ENCODE peak calls at places on chromosome 21, in four cellular contexts. One of them, this sample, is unnamed.

GRCh38 chr21:45255381-45256020 is 32.2 kb downstream of the POFUT2 start:
- DNase-seq in GM23338: no peak
- DNase-seq in fibroblast of lung: no peak
- DNase-seq in H9: peak
- DNase-seq in this sample: no peak

GRCh38 chr21:38819719-38820147 is 14.0 kb downstream of the ETS2 start:
- DNase-seq in GM23338: no peak
- DNase-seq in fibroblast of lung: peak
- DNase-seq in H9: no peak
- DNase-seq in this sample: no peak

GRCh38 chr21:34995979-34996303 is 53.2 kb downstream of the RUNX1 start:
- DNase-seq in GM23338: no peak
- DNase-seq in fibroblast of lung: no peak
- DNase-seq in H9: no peak
- DNase-seq in this sample: no peak

GRCh38 chr21:38247738-38248509 is 8.9 kb upstream of the KCNJ15 start:
- DNase-seq in GM23338: no peak
- DNase-seq in fibroblast of lung: no peak
- DNase-seq in H9: no peak
- DNase-seq in this sample: no peak

GRCh38 chr21:45557611-45558043 is 15.4 kb upstream of the SLC19A1 start:
- DNase-seq in GM23338: no peak
- DNase-seq in fibroblast of lung: no peak
- DNase-seq in H9: no peak
- DNase-seq in this sample: no peak

GRCh38 chr21:31479222-31479621 is 135.2 kb upstream of the TIAM1 start:
- DNase-seq in GM23338: no peak
- DNase-seq in fibroblast of lung: no peak
- DNase-seq in H9: no peak
- DNase-seq in this sample: no peak

GRCh38 chr21:46216132-46216747 is 12.3 kb downstream of the LSS start:
- DNase-seq in GM23338: no peak
- DNase-seq in fibroblast of lung: no peak
- DNase-seq in H9: no peak
- DNase-seq in this sample: no peak

GRCh38 chr21:38751379-38752050 is 54.2 kb upstream of the ETS2 start:
- DNase-seq in GM23338: no peak
- DNase-seq in fibroblast of lung: peak
- DNase-seq in H9: no peak
- DNase-seq in this sample: no peak

GRCh38 chr21:42550817-42551216 is 37.2 kb downstream of the SLC37A1 start:
- DNase-seq in GM23338: peak
- DNase-seq in fibroblast of lung: no peak
- DNase-seq in H9: no peak
- DNase-seq in this sample: no peak

GRCh38 chr21:24852610-24853195 is 754.6 kb downstream of the MRPL39 start:
- DNase-seq in GM23338: no peak
- DNase-seq in fibroblast of lung: no peak
- DNase-seq in H9: no peak
- DNase-seq in this sample: no peak

GRCh38 chr21:34826818-34827217 is 158.0 kb downstream of the CLIC6 start:
- DNase-seq in GM23338: no peak
- DNase-seq in fibroblast of lung: no peak
- DNase-seq in H9: no peak
- DNase-seq in this sample: no peak

GRCh38 chr21:37551406-37552355 is 185.1 kb downstream of the DYRK1A start:
- DNase-seq in GM23338: no peak
- DNase-seq in fibroblast of lung: peak
- DNase-seq in H9: no peak
- DNase-seq in this sample: no peak

GRCh38 chr21:35423694-35424093 is 374.6 kb upstream of the RUNX1 start:
- DNase-seq in GM23338: no peak
- DNase-seq in fibroblast of lung: peak
- DNase-seq in H9: no peak
- DNase-seq in this sample: no peak

GRCh38 chr21:32812035-32812434 is 40.5 kb upstream of the PAXBP1 start:
- DNase-seq in GM23338: no peak
- DNase-seq in fibroblast of lung: no peak
- DNase-seq in H9: no peak
- DNase-seq in this sample: no peak

GRCh38 chr21:32494946-32495703 is 82.6 kb downstream of the EVA1C start:
- DNase-seq in GM23338: peak
- DNase-seq in fibroblast of lung: peak
- DNase-seq in H9: no peak
- DNase-seq in this sample: no peak

GRCh38 chr21:45102391-45102932 is 28.1 kb downstream of the ADARB1 start:
- DNase-seq in GM23338: peak
- DNase-seq in fibroblast of lung: peak
- DNase-seq in H9: no peak
- DNase-seq in this sample: no peak

GRCh38 chr21:31416465-31416864 is 72.4 kb upstream of the TIAM1 start:
- DNase-seq in GM23338: no peak
- DNase-seq in fibroblast of lung: peak
- DNase-seq in H9: no peak
- DNase-seq in this sample: no peak

GRCh38 chr21:38768385-38769071 is 37.2 kb upstream of the ETS2 start:
- DNase-seq in GM23338: no peak
- DNase-seq in fibroblast of lung: peak
- DNase-seq in H9: no peak
- DNase-seq in this sample: no peak

GRCh38 chr21:33622253-33622652 is 19.3 kb downstream of the CRYZL1 start:
- DNase-seq in GM23338: peak
- DNase-seq in fibroblast of lung: no peak
- DNase-seq in H9: no peak
- DNase-seq in this sample: no peak

GRCh38 chr21:18917602-18918001 is 514.0 kb upstream of the TMPRSS15 start:
- DNase-seq in GM23338: no peak
- DNase-seq in fibroblast of lung: no peak
- DNase-seq in H9: no peak
- DNase-seq in this sample: no peak

GRCh38 chr21:28867401-28867800 is 125.3 kb downstream of the LTN1 start:
- DNase-seq in GM23338: no peak
- DNase-seq in fibroblast of lung: peak
- DNase-seq in H9: no peak
- DNase-seq in this sample: no peak

GRCh38 chr21:46060596-46061061 is 37.3 kb upstream of the COL6A2 start:
- DNase-seq in GM23338: no peak
- DNase-seq in fibroblast of lung: peak
- DNase-seq in H9: no peak
- DNase-seq in this sample: no peak

GRCh38 chr21:36689324-36689723 is 9.6 kb upstream of the SIM2 start:
- DNase-seq in GM23338: no peak
- DNase-seq in fibroblast of lung: no peak
- DNase-seq in H9: no peak
- DNase-seq in this sample: no peak

GRCh38 chr21:38989745-38990423 is 184.2 kb downstream of the ETS2 start:
- DNase-seq in GM23338: no peak
- DNase-seq in fibroblast of lung: peak
- DNase-seq in H9: no peak
- DNase-seq in this sample: peak

GRCh38 chr21:14273736-14274538 is 58.0 kb downstream of the RBM11 start:
- DNase-seq in GM23338: peak
- DNase-seq in fibroblast of lung: no peak
- DNase-seq in H9: peak
- DNase-seq in this sample: no peak

GRCh38 chr21:35924714-35925301 is 135.5 kb downstream of the SETD4 start:
- DNase-seq in GM23338: no peak
- DNase-seq in fibroblast of lung: peak
- DNase-seq in H9: no peak
- DNase-seq in this sample: no peak

GRCh38 chr21:24424786-24425185 is 1182.5 kb downstream of the MRPL39 start:
- DNase-seq in GM23338: no peak
- DNase-seq in fibroblast of lung: no peak
- DNase-seq in H9: no peak
- DNase-seq in this sample: no peak

GRCh38 chr21:42761776-42762335 is 108.4 kb downstream of the PDE9A start:
- DNase-seq in GM23338: no peak
- DNase-seq in fibroblast of lung: no peak
- DNase-seq in H9: no peak
- DNase-seq in this sample: no peak

GRCh38 chr21:16870116-16870515 is 642.7 kb upstream of the CXADR start:
- DNase-seq in GM23338: no peak
- DNase-seq in fibroblast of lung: peak
- DNase-seq in H9: no peak
- DNase-seq in this sample: no peak
- H2AFZ ChIP-seq in GM23338: peak
- H2AFZ ChIP-seq in fibroblast of lung: no peak
- H2AFZ ChIP-seq in H9: no peak
- H2AFZ ChIP-seq in this sample: no peak

GRCh38 chr21:41481191-41481590 is 26.8 kb downstream of the TMPRSS2 start:
- DNase-seq in GM23338: no peak
- DNase-seq in fibroblast of lung: peak
- DNase-seq in H9: no peak
- DNase-seq in this sample: no peak
- H2AFZ ChIP-seq in GM23338: no peak
- H2AFZ ChIP-seq in fibroblast of lung: no peak
- H2AFZ ChIP-seq in H9: no peak
- H2AFZ ChIP-seq in this sample: no peak

GRCh38 chr21:41199588-41199987 is 31.6 kb downstream of the BACE2 start:
- DNase-seq in GM23338: no peak
- DNase-seq in fibroblast of lung: no peak
- DNase-seq in H9: no peak
- DNase-seq in this sample: no peak

GRCh38 chr21:41196990-41197389 is 29.0 kb downstream of the BACE2 start:
- DNase-seq in GM23338: no peak
- DNase-seq in fibroblast of lung: peak
- DNase-seq in H9: no peak
- DNase-seq in this sample: no peak

GRCh38 chr21:41197582-41197981 is 29.6 kb downstream of the BACE2 start:
- DNase-seq in GM23338: no peak
- DNase-seq in fibroblast of lung: no peak
- DNase-seq in H9: no peak
- DNase-seq in this sample: no peak

GRCh38 chr21:41199123-41199522 is 31.2 kb downstream of the BACE2 start:
- DNase-seq in GM23338: no peak
- DNase-seq in fibroblast of lung: no peak
- DNase-seq in H9: no peak
- DNase-seq in this sample: no peak

GRCh38 chr21:41195311-41195710 is 27.4 kb downstream of the BACE2 start:
- DNase-seq in GM23338: no peak
- DNase-seq in fibroblast of lung: no peak
- DNase-seq in H9: no peak
- DNase-seq in this sample: no peak
- H2AFZ ChIP-seq in GM23338: no peak
- H2AFZ ChIP-seq in fibroblast of lung: no peak
- H2AFZ ChIP-seq in H9: no peak
- H2AFZ ChIP-seq in this sample: no peak

GRCh38 chr21:27817902-27818623 is 851.2 kb upstream of the ADAMTS5 start:
- DNase-seq in GM23338: no peak
- DNase-seq in fibroblast of lung: no peak
- DNase-seq in H9: no peak
- DNase-seq in this sample: no peak

GRCh38 chr21:27814226-27814625 is 847.3 kb upstream of the ADAMTS5 start:
- DNase-seq in GM23338: no peak
- DNase-seq in fibroblast of lung: no peak
- DNase-seq in H9: no peak
- DNase-seq in this sample: no peak

GRCh38 chr21:27819299-27819698 is 852.4 kb upstream of the ADAMTS5 start:
- DNase-seq in GM23338: no peak
- DNase-seq in fibroblast of lung: no peak
- DNase-seq in H9: no peak
- DNase-seq in this sample: no peak

GRCh38 chr21:27818847-27819246 is 852.0 kb upstream of the ADAMTS5 start:
- DNase-seq in GM23338: no peak
- DNase-seq in fibroblast of lung: peak
- DNase-seq in H9: no peak
- DNase-seq in this sample: no peak

GRCh38 chr21:27817061-27817460 is 850.2 kb upstream of the ADAMTS5 start:
- DNase-seq in GM23338: no peak
- DNase-seq in fibroblast of lung: no peak
- DNase-seq in H9: no peak
- DNase-seq in this sample: no peak
- H2AFZ ChIP-seq in GM23338: no peak
- H2AFZ ChIP-seq in fibroblast of lung: peak
- H2AFZ ChIP-seq in H9: no peak
- H2AFZ ChIP-seq in this sample: no peak

GRCh38 chr21:29939859-29940245 is at the start of gene GRIK1:
- DNase-seq in GM23338: peak
- DNase-seq in fibroblast of lung: peak
- DNase-seq in H9: peak
- DNase-seq in this sample: peak
- H2AFZ ChIP-seq in GM23338: peak
- H2AFZ ChIP-seq in fibroblast of lung: peak
- H2AFZ ChIP-seq in H9: peak
- H2AFZ ChIP-seq in this sample: peak

GRCh38 chr21:43866233-43866632 is 1.2 kb downstream of the AGPAT3 start:
- DNase-seq in GM23338: peak
- DNase-seq in fibroblast of lung: peak
- DNase-seq in H9: no peak
- DNase-seq in this sample: no peak

GRCh38 chr21:43864806-43865470 is at the start of gene AGPAT3:
- DNase-seq in GM23338: peak
- DNase-seq in fibroblast of lung: no peak
- DNase-seq in H9: no peak
- DNase-seq in this sample: no peak

GRCh38 chr21:43864313-43864805 is 664 bp upstream of the AGPAT3 start:
- DNase-seq in GM23338: peak
- DNase-seq in fibroblast of lung: peak
- DNase-seq in H9: peak
- DNase-seq in this sample: no peak

GRCh38 chr21:43866659-43867331 is 1.8 kb downstream of the AGPAT3 start:
- DNase-seq in GM23338: no peak
- DNase-seq in fibroblast of lung: no peak
- DNase-seq in H9: no peak
- DNase-seq in this sample: no peak

GRCh38 chr21:43865471-43866181 is 603 bp downstream of the AGPAT3 start:
- DNase-seq in GM23338: peak
- DNase-seq in fibroblast of lung: peak
- DNase-seq in H9: no peak
- DNase-seq in this sample: no peak
- H2AFZ ChIP-seq in GM23338: no peak
- H2AFZ ChIP-seq in fibroblast of lung: no peak
- H2AFZ ChIP-seq in H9: no peak
- H2AFZ ChIP-seq in this sample: peak

DNA sequence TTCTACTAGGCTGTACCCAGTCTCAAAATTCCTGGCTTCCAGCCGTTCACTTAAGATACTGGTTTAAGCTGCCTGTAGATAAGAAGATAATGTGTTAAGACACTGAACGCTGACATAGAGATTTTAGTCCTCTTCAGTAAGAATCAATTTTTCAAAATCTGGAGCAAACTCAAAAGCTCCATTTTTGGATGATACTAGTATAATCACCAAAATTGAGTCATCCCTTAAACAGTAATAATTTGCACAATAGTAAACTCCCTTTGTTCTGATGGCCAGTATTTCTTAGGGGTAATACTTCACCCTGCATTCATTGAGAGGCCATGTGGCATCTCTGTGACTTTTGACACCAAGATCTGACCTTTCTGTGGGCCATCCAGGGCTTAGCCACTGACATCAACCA is 299.8 kb upstream of the USP25 start:
- DNase-seq in GM23338: no peak
- DNase-seq in fibroblast of lung: peak
- DNase-seq in H9: no peak
- DNase-seq in this sample: no peak
- H2AFZ ChIP-seq in GM23338: no peak
- H2AFZ ChIP-seq in fibroblast of lung: no peak
- H2AFZ ChIP-seq in H9: no peak
- H2AFZ ChIP-seq in this sample: no peak